ENCODE peak calls at places on chromosomes 5 and 9, in four cellular contexts. X, U, T and D are unnamed samples.

GRCh38 chr9:85178486-85178885 is 509.0 kb downstream of the NTRK2 start:
- DNase-seq in X (no peak), U (no peak), T (no peak), D (no peak)

GRCh38 chr5:140261403-140262171 is 41.3 kb downstream of the PFDN1 start:
- DNase-seq in X (peak; percentile 79), U (peak; percentile 85), T (peak; percentile 75), D (peak; percentile 64)

GRCh38 chr5:163504091-163504931 is 1.1 kb upstream of the MAT2B start:
- DNase-seq in X (no peak), U (peak; percentile 27), T (peak; percentile 37), D (no peak)

GRCh38 chr9:20512106-20512505 is 110.2 kb downstream of the MLLT3 start:
- DNase-seq in X (no peak), U (no peak), T (no peak), D (no peak)

GRCh38 chr5:155092318-155092717 is 78.8 kb downstream of the KIF4B start:
- DNase-seq in X (no peak), U (no peak), T (no peak), D (no peak)

GRCh38 chr5:44089419-44090125 is 299.6 kb downstream of the FGF10 start:
- DNase-seq in X (no peak), U (no peak), T (no peak), D (no peak)

GRCh38 chr5:78726556-78726955 is 78.0 kb upstream of the LHFPL2 start:
- DNase-seq in X (no peak), U (no peak), T (no peak), D (no peak)

GRCh38 chr5:135434591-135435466 is 12.3 kb downstream of the DCANP1 start:
- DNase-seq in X (no peak), U (peak; percentile 54), T (no peak), D (no peak)

GRCh38 chr9:87516222-87516930 is 18.7 kb downstream of the DAPK1 start:
- DNase-seq in X (no peak), U (peak; percentile 41), T (peak; percentile 49), D (no peak)

GRCh38 chr5:129771058-129771838 is 23.4 kb downstream of the MINAR2 start:
- DNase-seq in X (peak; percentile 56), U (peak; percentile 59), T (peak; percentile 27), D (peak; percentile 50)

GRCh38 chr9:33135086-33135958 is 31.8 kb downstream of the B4GALT1 start:
- DNase-seq in X (no peak), U (no peak), T (no peak), D (no peak)

GRCh38 chr5:77957-78804 is 13.8 kb upstream of the PLEKHG4B start:
- DNase-seq in X (peak; percentile 47), U (peak; percentile 32), T (peak; percentile 56), D (no peak)

GRCh38 chr5:141778211-141778610 is 96.2 kb upstream of the ARAP3 start:
- DNase-seq in X (no peak), U (no peak), T (no peak), D (no peak)

GRCh38 chr5:150118561-150119229 is 32.3 kb upstream of the CSF1R start:
- DNase-seq in X (no peak), U (no peak), T (no peak), D (no peak)

GRCh38 chr9:132996526-132996925 is 18.0 kb downstream of the GFI1B start:
- DNase-seq in X (no peak), U (no peak), T (peak; percentile 65), D (no peak)

GRCh38 chr5:159208508-159209437 is 580 bp downstream of the RNF145 start:
- DNase-seq in X (no peak), U (peak; percentile 9), T (peak; percentile 70), D (no peak)
- TF ChIP-seq TCF7L2 in X (peak; percentile 52), U (no peak), T (no peak), D (no peak)

DNA sequence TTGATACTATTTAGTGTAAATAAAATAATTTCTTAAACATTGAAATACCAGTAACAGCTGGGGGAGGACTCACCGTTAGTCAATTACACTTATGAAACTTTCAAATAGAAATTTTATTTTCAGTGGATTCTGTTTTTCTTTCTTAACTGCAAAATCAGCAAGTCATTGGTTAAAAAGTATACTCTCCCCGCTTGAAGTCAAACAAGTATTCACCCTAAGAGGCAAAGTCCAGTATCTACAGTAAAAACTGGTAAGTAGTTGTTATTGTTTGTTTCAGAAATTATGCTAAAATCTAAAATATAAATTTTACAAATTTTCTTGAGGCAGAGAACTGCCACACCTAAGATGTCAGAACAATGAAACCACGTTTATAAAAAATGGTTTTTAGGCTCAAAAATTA is 22.4 kb downstream of the NREP start:
- DNase-seq in X (no peak), U (no peak), T (no peak), D (no peak)
- H3K4me1 ChIP-seq in X (no peaks in the 10 kb centered on the region), U (peaks cover 95% of the 10 kb centered on the region), T (no peaks in the 10 kb centered on the region), D (no peaks in the 10 kb centered on the region)

GRCh38 chr9:81787747-81788632 is 98.6 kb upstream of the TLE1 start:
- DNase-seq in X (no peak), U (peak; percentile 73), T (no peak), D (no peak)
- TF ChIP-seq SIN3A in X (no peak), U (no peak), T (no peak), D (no peak)

DNA sequence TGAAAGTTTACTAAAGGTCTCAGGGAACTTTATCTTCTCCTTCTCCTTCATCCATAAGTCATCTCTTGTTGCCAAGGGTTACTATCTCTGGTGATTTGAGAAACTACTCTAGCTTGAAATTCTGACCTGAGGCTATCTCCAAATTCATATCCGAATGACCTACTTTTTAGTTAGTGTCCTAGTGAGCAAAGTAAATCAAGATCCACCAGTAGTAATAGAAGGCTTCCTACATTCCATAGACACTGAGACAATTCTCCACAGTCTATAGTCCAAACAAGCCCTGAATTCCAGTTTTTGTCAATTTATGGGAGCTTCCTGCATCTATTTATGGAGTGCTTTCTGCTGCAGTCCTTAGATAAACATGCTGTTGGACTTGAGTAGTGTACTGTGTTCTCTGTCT is 5.0 kb downstream of the IL7R start:
- DNase-seq in X (no peak), U (no peak), T (no peak), D (no peak)
- TF ChIP-seq TCF7L2 in X (no peak), U (no peak), T (no peak), D (no peak)

DNA sequence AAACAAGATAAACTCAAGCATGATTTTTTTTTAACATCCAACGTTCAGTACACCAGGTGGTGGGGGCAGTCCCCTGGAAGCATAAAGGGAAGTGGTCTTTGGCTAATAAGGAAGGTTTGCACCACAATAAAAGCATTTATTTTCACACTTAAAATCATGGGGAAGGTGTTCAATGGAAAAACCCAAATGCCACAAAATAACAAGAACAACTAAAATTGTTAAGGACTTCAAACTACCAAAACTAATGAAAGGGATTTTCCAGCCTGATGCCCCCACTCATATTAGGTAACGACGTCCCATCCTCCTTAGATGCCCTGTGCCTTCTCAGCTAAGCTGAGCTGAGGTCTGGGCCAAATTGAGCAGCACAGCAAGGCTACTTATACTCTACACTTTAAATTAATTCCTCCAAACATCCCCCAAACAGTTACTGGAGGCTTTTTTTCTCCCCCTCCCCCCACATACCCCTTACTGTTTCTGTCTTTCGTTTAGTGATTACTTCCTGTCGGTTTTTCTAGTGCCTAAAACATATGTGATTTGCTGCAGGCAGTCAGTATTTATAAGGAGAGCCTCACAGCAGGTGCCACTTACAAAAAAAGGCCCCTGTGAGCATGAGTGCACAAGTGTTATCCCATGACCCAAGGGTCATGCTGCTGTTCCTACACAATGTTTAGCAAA is 259.7 kb upstream of the ZNF608 start:
- DNase-seq in X (no peak), U (no peak), T (no peak), D (no peak)
- H3K4me1 ChIP-seq in X (no peaks in the 10 kb centered on the region), U (peaks cover 4% of the 10 kb centered on the region), T (no peaks in the 10 kb centered on the region), D (peaks cover 22% of the 10 kb centered on the region)

DNA sequence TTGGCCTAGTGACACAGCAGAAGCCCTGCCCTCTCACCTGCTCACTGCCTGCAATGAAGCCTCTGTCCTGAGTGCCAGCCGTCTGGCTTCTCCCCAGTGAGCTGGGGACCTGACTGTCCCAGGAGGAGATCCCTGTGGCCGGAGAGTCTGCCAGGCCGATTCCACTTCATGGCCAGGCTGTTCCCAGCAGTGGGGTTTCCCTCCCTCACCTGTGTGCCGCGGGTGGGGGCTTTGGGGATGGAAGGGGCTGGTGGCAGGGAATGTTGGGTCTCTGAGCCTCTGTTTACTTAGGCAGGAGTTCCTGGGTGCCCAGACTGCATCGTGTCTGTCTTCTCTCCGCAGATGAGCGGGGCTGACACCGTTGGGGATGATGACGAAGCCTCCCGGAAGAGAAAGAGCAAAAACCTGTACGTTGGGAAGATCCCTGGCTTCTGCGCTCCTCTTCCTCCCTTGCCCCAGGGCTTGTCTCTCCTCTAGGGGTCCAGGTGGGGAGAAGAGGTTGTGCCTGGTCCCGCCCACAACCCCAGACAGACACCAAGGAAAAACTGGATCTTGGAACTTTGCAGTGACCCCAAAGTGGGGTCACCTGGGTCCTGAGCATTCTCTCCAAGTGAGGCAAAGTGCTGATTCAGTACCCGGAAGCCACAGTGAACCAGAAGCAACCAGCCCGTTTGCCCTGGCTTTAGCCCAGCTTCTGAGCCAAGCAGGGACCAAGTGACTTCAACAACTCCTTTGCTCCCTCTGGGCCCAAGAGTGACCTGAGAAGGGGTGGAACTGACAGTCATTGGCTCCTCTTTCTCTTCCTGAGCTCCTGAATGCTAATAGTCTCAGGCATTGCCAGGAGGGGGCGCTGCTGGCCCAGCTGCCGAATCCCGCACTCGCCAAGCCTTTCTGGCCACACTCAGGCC is 127.7 kb downstream of the RGS3 start:
- DNase-seq in X (no peak), U (peak; percentile 59), T (peak; percentile 80), D (no peak)
- TF ChIP-seq SIN3A in X (no peak), U (no peak), T (no peak), D (no peak)

GRCh38 chr5:1444361-1445189 is 665 bp downstream of the SLC6A3 start:
- DNase-seq in X (no peak), U (no peak), T (no peak), D (no peak)

GRCh38 chr5:1446602-1447343 is 1.5 kb upstream of the SLC6A3 start:
- DNase-seq in X (no peak), U (no peak), T (no peak), D (no peak)

GRCh38 chr5:1447772-1448361 is 2.6 kb upstream of the SLC6A3 start:
- DNase-seq in X (no peak), U (no peak), T (no peak), D (no peak)

GRCh38 chr5:1445313-1445894 is at the start of gene SLC6A3:
- DNase-seq in X (no peak), U (no peak), T (peak; percentile 84), D (no peak)

GRCh38 chr5:1445895-1446601 is 808 bp upstream of the SLC6A3 start:
- DNase-seq in X (no peak), U (no peak), T (no peak), D (no peak)
- TF ChIP-seq TCF7L2 in X (no peak), U (no peak), T (no peak), D (no peak)